ENCODE peak calls at places on chromosome 22, in eight cellular contexts. L is IMR-90, F is aorta, U is heart right ventricle, K is mammary epithelial cell, Q is neural progenitor cell, Z is spleen, M is lung. H is an unnamed sample. For H3K27me3, the result is how much of the 10 kb centered on the place peaks cover.

GRCh38 chr22:50459016-50459415 is 15.8 kb downstream of the SBF1 start:
- DNase-seq in K (no peak), F (no peak), L (no peak), M (no peak), U (no peak), Z (no peak), Q (no peak), H (no peak)

GRCh38 chr22:50678651-50679521 is 6.3 kb downstream of the SHANK3 start:
- DNase-seq in K (no peak), U (no peak), Z (peak), Q (no peak), L (no peak), M (peak), F (no peak), H (no peak)

GRCh38 chr22:31229402-31230140 is 17.5 kb downstream of the LIMK2 start:
- DNase-seq in K (no peak), Z (no peak), M (no peak), F (peak), U (peak), L (peak), Q (peak), H (no peak)

GRCh38 chr22:34946339-34946985 is 119.5 kb upstream of the ISX start:
- DNase-seq in K (peak), Z (no peak), L (no peak), F (no peak), U (no peak), M (no peak), Q (no peak), H (no peak)

GRCh38 chr22:44392446-44392921 is 79.7 kb upstream of the SHISAL1 start:
- DNase-seq in K (peak), Z (peak), U (no peak), Q (no peak), L (peak), F (peak), M (no peak), H (peak)

GRCh38 chr22:25404556-25404922 is 159.9 kb upstream of the GRK3 start:
- DNase-seq in U (no peak), Q (peak), L (no peak), Z (peak), K (peak), F (no peak), M (no peak), H (no peak)

GRCh38 chr22:36991220-36991619 is 28.0 kb downstream of the TST start:
- DNase-seq in M (no peak), F (no peak), U (no peak), Z (no peak), K (no peak), Q (no peak), L (no peak), H (no peak)

GRCh38 chr22:38921126-38921525 is 36.3 kb upstream of the APOBEC3A start:
- DNase-seq in U (no peak), K (peak), Z (no peak), F (no peak), Q (no peak), L (no peak), M (peak), H (no peak)

GRCh38 chr22:30240541-30241417 is 5.8 kb downstream of the LIF start:
- DNase-seq in Q (no peak), M (no peak), Z (no peak), L (peak), F (no peak), U (no peak), K (peak), H (no peak)

GRCh38 chr22:44337658-44338004 is 24.9 kb upstream of the SHISAL1 start:
- DNase-seq in K (peak), L (peak), U (peak), Z (no peak), Q (peak), F (peak), M (no peak), H (peak)

GRCh38 chr22:37233751-37234631 is 10.1 kb downstream of the RAC2 start:
- DNase-seq in F (peak), M (no peak), L (no peak), Z (peak), Q (no peak), U (no peak), K (no peak), H (no peak)

GRCh38 chr22:28137036-28137435 is 218.0 kb upstream of the PITPNB start:
- DNase-seq in L (no peak), Q (peak), K (no peak), F (no peak), M (no peak), U (no peak), Z (no peak), H (no peak)

GRCh38 chr22:49113758-49114157 is 713.9 kb downstream of the BRD1 start:
- DNase-seq in F (no peak), U (no peak), L (no peak), Z (no peak), Q (no peak), K (no peak), M (no peak), H (no peak)

GRCh38 chr22:29146771-29147170 is 58.9 kb upstream of the EMID1 start:
- DNase-seq in F (no peak), M (no peak), U (no peak), L (no peak), K (no peak), Q (no peak), Z (peak), H (no peak)

GRCh38 chr22:36366291-36366708 is 21.5 kb downstream of the MYH9 start:
- DNase-seq in U (no peak), F (no peak), L (peak), Z (no peak), K (no peak), M (no peak), Q (no peak), H (no peak)

GRCh38 chr22:39546889-39547586 is 14.5 kb upstream of the RPS19BP1 start:
- DNase-seq in Q (no peak), Z (no peak), U (no peak), M (no peak), K (peak), L (peak), F (no peak), H (peak)

GRCh38 chr22:31561970-31562369 is 65.6 kb downstream of the SFI1 start:
- DNase-seq in F (no peak), Z (no peak), M (no peak), U (no peak), Q (no peak), K (no peak), L (no peak), H (no peak)

GRCh38 chr22:30906411-30906810 is 62.2 kb downstream of the MORC2 start:
- DNase-seq in Z (no peak), K (no peak), Q (no peak), F (no peak), U (no peak), M (no peak), L (no peak), H (no peak)

GRCh38 chr22:31639640-31640039 is 22.4 kb downstream of the PISD start:
- DNase-seq in L (no peak), M (no peak), K (peak), Q (no peak), U (no peak), F (no peak), Z (no peak), H (no peak)

GRCh38 chr22:46813816-46814597 is 51.6 kb downstream of the TBC1D22A start:
- DNase-seq in M (no peak), L (peak), K (no peak), Z (no peak), F (peak), U (no peak), Q (no peak), H (no peak)

GRCh38 chr22:40609216-40609615 is 27.3 kb downstream of the MRTFA start:
- DNase-seq in U (no peak), M (no peak), K (no peak), Q (no peak), F (no peak), Z (no peak), L (no peak), H (no peak)

GRCh38 chr22:49010901-49011300 is 816.8 kb downstream of the BRD1 start:
- DNase-seq in F (peak), L (no peak), M (no peak), Z (peak), K (no peak), Q (no peak), U (no peak), H (no peak)

GRCh38 chr22:35837328-35837727 is 119.7 kb downstream of the APOL5 start:
- DNase-seq in Q (no peak), F (no peak), Z (no peak), K (peak), U (no peak), M (no peak), L (no peak), H (no peak)

GRCh38 chr22:50305658-50306566 is 1.5 kb downstream of the PLXNB2 start:
- DNase-seq in M (peak), K (peak), F (peak), U (peak), L (peak), Z (no peak), Q (peak), H (peak)

GRCh38 chr22:45793161-45793560 is 121.5 kb downstream of the ATXN10 start:
- DNase-seq in Z (no peak), K (no peak), M (no peak), U (no peak), Q (no peak), L (no peak), F (no peak), H (no peak)
- H3K4me3 ChIP-seq in Z (no peak), K (no peak), M (no peak), U (no peak), Q (no peak), L (no peak), F (no peak), H (no peak)

GRCh38 chr22:20659920-20660319 is 114.0 kb upstream of the SERPIND1 start:
- DNase-seq in M (no peak), U (no peak), Q (no peak), K (no peak), Z (no peak), F (no peak), L (no peak), H (no peak)
- H3K27me3 ChIP-seq in M (under half), U (under half), Q (under half), K (under half), Z (under half), F (under half), L (under half), H (under half)

DNA sequence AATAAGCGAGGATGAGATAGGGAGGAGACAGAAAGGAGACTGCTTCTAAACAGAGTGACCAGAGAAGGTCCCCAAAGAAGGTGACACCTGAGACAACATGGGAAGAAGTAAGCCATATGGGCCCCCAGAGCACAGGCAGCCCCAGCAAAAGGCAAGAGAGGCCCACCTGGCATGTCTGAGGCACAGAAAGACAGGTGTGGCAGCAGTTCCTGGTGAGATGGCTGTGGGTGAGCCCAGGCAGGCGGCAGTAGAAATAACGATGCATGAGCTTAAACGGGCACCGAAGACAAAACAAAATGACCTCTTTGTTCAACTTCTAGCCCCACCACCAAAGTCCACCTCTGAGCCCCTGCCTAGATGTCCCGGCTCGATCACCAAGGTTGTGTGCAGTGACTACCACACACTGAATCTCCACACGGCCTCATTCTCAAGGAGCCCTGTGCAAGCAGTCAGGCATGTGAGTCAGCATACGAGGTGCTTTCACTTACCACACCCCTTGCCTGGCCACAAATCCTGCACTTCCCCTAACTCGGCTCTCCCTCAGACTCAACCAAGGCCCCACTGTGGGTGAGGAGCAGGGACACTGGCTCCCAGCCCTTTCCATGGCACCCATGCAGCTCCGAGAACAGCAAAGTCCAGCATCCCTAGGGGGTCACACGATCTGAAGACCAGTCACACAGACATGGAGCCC is 77.6 kb downstream of the PACSIN2 start:
- DNase-seq in L (peak), K (peak), U (no peak), Z (peak), M (peak), Q (no peak), F (peak), H (no peak)
- H3K27ac ChIP-seq in L (peak), K (peak), U (peak), Z (peak), M (peak), Q (no peak), F (peak), H (peak)

GRCh38 chr22:23566716-23567475 is 13.2 kb downstream of the IGLL1 start:
- DNase-seq in Z (peak), L (no peak), F (peak), K (no peak), M (no peak), U (no peak), Q (no peak), H (no peak)
- H3K4me3 ChIP-seq in Z (no peak), L (no peak), F (no peak), K (no peak), M (no peak), U (peak), Q (peak), H (peak)